ENCODE peak calls at places on chromosome 22, in seven cellular contexts. L is IMR-90, Y is HepG2, Q is mammary epithelial cell, V is neuronal stem cell, A is SK-N-SH, T is K562. W is an unnamed sample. For H3K27me3, the result is how much of the 10 kb centered on the place peaks cover.

GRCh38 chr22:43230983-43231723 is 44.2 kb upstream of the TTLL12 start:
- DNase-seq in T (peak), Q (peak), L (peak), V (peak), Y (peak), A (peak), W (peak)

GRCh38 chr22:31870890-31871289 is 73.4 kb upstream of the YWHAH start:
- DNase-seq in L (peak), V (no peak), Q (peak), Y (no peak), T (no peak), A (no peak), W (no peak)

GRCh38 chr22:17077255-17077654 is 7.5 kb upstream of the IL17RA start:
- DNase-seq in A (no peak), Q (peak), Y (no peak), T (no peak), V (no peak), L (peak), W (no peak)

GRCh38 chr22:43185860-43186261 is 1.1 kb downstream of the TTLL12 start:
- DNase-seq in A (peak), Y (peak), T (peak), L (peak), Q (peak), V (no peak), W (peak)

GRCh38 chr22:47556473-47556872 is 794.0 kb downstream of the TBC1D22A start:
- DNase-seq in Q (no peak), A (no peak), Y (no peak), V (no peak), T (no peak), L (no peak), W (no peak)

GRCh38 chr22:27108425-27109114 is 451.2 kb downstream of the MIAT start:
- DNase-seq in T (no peak), Q (no peak), L (no peak), Y (no peak), V (no peak), A (peak), W (no peak)

GRCh38 chr22:47191630-47192105 is 429.2 kb downstream of the TBC1D22A start:
- DNase-seq in V (no peak), Y (no peak), T (no peak), Q (no peak), A (no peak), L (no peak), W (no peak)

GRCh38 chr22:37279469-37279868 is 2.8 kb upstream of the CYTH4 start:
- DNase-seq in A (no peak), Q (no peak), L (peak), V (no peak), T (no peak), Y (no peak), W (peak)

GRCh38 chr22:47372111-47372581 is 609.7 kb downstream of the TBC1D22A start:
- DNase-seq in A (no peak), Y (no peak), Q (no peak), V (no peak), L (no peak), T (no peak), W (no peak)

GRCh38 chr22:33920927-33921575 is 775 bp upstream of the LARGE1 start:
- DNase-seq in V (peak), A (peak), Y (peak), L (peak), T (peak), Q (peak), W (peak)

GRCh38 chr22:31943976-31944699 is at the start of gene YWHAH:
- DNase-seq in Y (peak), V (peak), A (peak), T (peak), Q (peak), L (peak), W (peak)

GRCh38 chr22:25557218-25557617 is 7.3 kb upstream of the GRK3 start:
- DNase-seq in T (no peak), Y (no peak), A (no peak), Q (no peak), L (no peak), V (no peak), W (no peak)

GRCh38 chr22:49528420-49528720 is 299.3 kb downstream of the BRD1 start:
- DNase-seq in T (no peak), L (no peak), A (no peak), V (no peak), Q (no peak), Y (no peak), W (no peak)

GRCh38 chr22:27880778-27881394 is 38.2 kb downstream of the PITPNB start:
- DNase-seq in A (peak), Y (peak), L (peak), T (peak), V (peak), Q (peak), W (peak)

GRCh38 chr22:40645579-40646197 is 9.2 kb upstream of the MRTFA start:
- DNase-seq in T (no peak), Y (no peak), L (no peak), V (no peak), Q (no peak), A (no peak), W (no peak)

GRCh38 chr22:39253427-39254070 is 8.8 kb upstream of the PDGFB start:
- DNase-seq in V (no peak), Q (peak), Y (no peak), L (peak), A (no peak), T (peak), W (no peak)

GRCh38 chr22:46352691-46353386 is 17.3 kb downstream of the TRMU start:
- DNase-seq in Y (no peak), V (no peak), Q (peak), A (no peak), L (peak), T (no peak), W (no peak)

GRCh38 chr22:17781319-17782031 is 7.2 kb upstream of the BID start:
- DNase-seq in A (peak), V (no peak), L (peak), T (peak), Y (peak), Q (peak), W (no peak)

GRCh38 chr22:35154937-35155387 is 89.0 kb downstream of the ISX start:
- DNase-seq in V (peak), L (peak), Y (peak), T (peak), Q (peak), A (peak), W (peak)

GRCh38 chr22:47379037-47379436 is 616.6 kb downstream of the TBC1D22A start:
- DNase-seq in Q (no peak), Y (no peak), T (no peak), L (no peak), A (no peak), V (no peak), W (no peak)

GRCh38 chr22:34437140-34437539 is 516.9 kb upstream of the LARGE1 start:
- DNase-seq in V (no peak), Q (peak), T (no peak), A (no peak), Y (no peak), L (no peak), W (no peak)

GRCh38 chr22:25942126-25942988 is 200.4 kb downstream of the MYO18B start:
- DNase-seq in Y (no peak), L (no peak), Q (no peak), A (no peak), V (no peak), T (no peak), W (no peak)

GRCh38 chr22:28951969-28952521 is 68.7 kb downstream of the ZNRF3 start:
- DNase-seq in T (no peak), Y (peak), V (no peak), Q (no peak), A (no peak), L (peak), W (peak)

GRCh38 chr22:27113211-27114030 is 456.0 kb downstream of the MIAT start:
- DNase-seq in V (no peak), L (peak), T (no peak), Y (peak), Q (peak), A (no peak), W (no peak)

GRCh38 chr22:26894766-26895485 is 237.5 kb downstream of the MIAT start:
- DNase-seq in A (no peak), L (peak), T (no peak), V (no peak), Y (peak), Q (peak), W (no peak)

GRCh38 chr22:36244522-36245391 is 5.4 kb upstream of the APOL2 start:
- DNase-seq in T (no peak), L (peak), Y (no peak), Q (no peak), A (no peak), V (no peak), W (no peak)

GRCh38 chr22:31947296-31947695 is 3.0 kb downstream of the YWHAH start:
- DNase-seq in V (no peak), L (no peak), Y (peak), T (peak), A (no peak), Q (peak), W (no peak)

GRCh38 chr22:29710922-29711593 is 8.7 kb upstream of the CABP7 start:
- DNase-seq in Q (no peak), T (no peak), V (no peak), L (no peak), Y (no peak), A (peak), W (no peak)

GRCh38 chr22:47119181-47119580 is 356.7 kb downstream of the TBC1D22A start:
- DNase-seq in Q (no peak), T (no peak), L (no peak), V (no peak), A (no peak), Y (no peak), W (no peak)

GRCh38 chr22:17366830-17367229 is 2.4 kb upstream of the CECR2 start:
- DNase-seq in Q (no peak), T (peak), L (no peak), V (peak), A (peak), Y (no peak), W (peak)

GRCh38 chr22:26496456-26496855 is 12.8 kb downstream of the SRRD start:
- DNase-seq in A (no peak), Y (no peak), T (no peak), Q (no peak), L (no peak), V (no peak), W (no peak)

GRCh38 chr22:17637490-17638181 is 921 bp upstream of the BCL2L13 start:
- DNase-seq in T (no peak), Q (no peak), V (no peak), Y (no peak), L (no peak), A (no peak), W (no peak)

GRCh38 chr22:35486116-35486631 is 54.5 kb upstream of the RASD2 start:
- DNase-seq in L (no peak), T (no peak), A (no peak), Q (no peak), Y (no peak), V (no peak), W (no peak)

GRCh38 chr22:49429066-49429465 is 398.6 kb downstream of the BRD1 start:
- DNase-seq in Y (no peak), T (peak), L (no peak), Q (no peak), V (no peak), A (no peak), W (peak)

DNA sequence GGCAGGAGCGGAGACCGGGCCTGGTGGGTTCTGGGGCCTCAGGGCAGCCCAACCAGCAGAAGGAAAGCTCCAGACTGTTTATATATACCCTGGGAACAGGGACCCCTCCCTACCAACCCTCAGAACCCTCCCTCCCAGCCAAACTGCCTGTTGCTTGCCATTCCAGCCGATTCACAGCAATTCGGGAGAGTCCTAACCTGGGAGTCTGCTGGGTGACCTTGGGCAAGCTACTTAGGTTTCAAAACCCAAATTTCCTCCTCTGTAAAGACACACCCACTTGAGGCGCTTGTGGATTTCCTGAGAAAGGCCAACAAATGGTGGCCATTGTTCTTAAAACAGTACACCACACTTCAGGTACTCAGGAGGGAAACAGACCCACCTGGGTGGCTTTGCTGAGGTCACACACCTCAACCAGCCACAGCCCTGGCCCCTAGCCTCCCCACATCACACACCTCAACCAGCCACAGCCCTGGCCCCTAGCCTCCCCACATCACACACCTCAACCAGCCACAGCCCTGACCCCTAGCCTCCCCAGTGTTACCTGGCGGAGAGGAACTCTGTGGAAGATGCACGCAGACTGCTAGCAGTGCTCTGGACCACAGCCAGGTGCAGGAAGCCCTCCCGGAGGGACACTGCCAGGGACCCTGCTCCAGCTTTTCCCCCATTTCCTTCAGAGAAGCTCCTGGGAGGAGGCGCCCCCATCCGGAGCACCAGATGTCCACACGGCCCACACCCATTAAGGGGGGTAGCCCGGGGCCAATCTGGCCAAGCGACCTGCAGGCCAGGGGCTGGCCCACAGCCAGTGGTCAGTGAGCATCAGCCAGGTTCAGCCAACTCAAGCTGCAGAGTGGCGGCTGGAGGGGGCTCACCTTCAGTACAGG is 6.2 kb downstream of the SHISA8 start:
- DNase-seq in Y (no peak), A (peak), T (no peak), V (no peak), L (no peak), Q (no peak), W (peak)
- H3K4me2 ChIP-seq in Y (no peak), A (no peak), T (no peak), V (no peak), L (no peak), Q (no peak), W (no peak)

GRCh38 chr22:19943665-19944026 is 2.0 kb upstream of the TXNRD2 start:
- DNase-seq in A (peak), V (no peak), T (peak), L (peak), Q (no peak), Y (peak), W (no peak)
- H3K9ac ChIP-seq in A (peak), V (no peak), T (peak), L (peak), Q (peak), Y (peak), W (no peak)

GRCh38 chr22:45007247-45007945 is 2.4 kb downstream of the PHF21B start:
- DNase-seq in Y (no peak), A (peak), T (peak), L (peak), V (peak), Q (peak), W (peak)

GRCh38 chr22:45008853-45009751 is 703 bp downstream of the PHF21B start:
- DNase-seq in T (peak), L (no peak), Y (no peak), V (peak), A (peak), Q (peak), W (peak)

GRCh38 chr22:45006101-45006872 is 3.5 kb downstream of the PHF21B start:
- DNase-seq in Y (no peak), L (no peak), Q (no peak), V (peak), T (no peak), A (no peak), W (no peak)

GRCh38 chr22:45007946-45008852 is 1.6 kb downstream of the PHF21B start:
- DNase-seq in L (no peak), T (peak), A (peak), V (peak), Y (no peak), Q (peak), W (peak)

GRCh38 chr22:45006873-45007246 is 2.9 kb downstream of the PHF21B start:
- DNase-seq in L (no peak), T (no peak), A (peak), Q (no peak), Y (no peak), V (no peak), W (peak)
- H3K27me3 ChIP-seq in L (half or more), T (under half), A (under half), Q (under half), Y (half or more), V (under half), W (under half)

GRCh38 chr22:50542416-50542927 is 3.2 kb upstream of the KLHDC7B start:
- DNase-seq in L (no peak), Y (no peak), A (no peak), Q (peak), V (no peak), T (no peak), W (no peak)

GRCh38 chr22:50545522-50546325 is at the start of gene KLHDC7B:
- DNase-seq in V (no peak), Y (no peak), T (no peak), L (peak), Q (no peak), A (peak), W (no peak)

GRCh38 chr22:50546326-50547230 is 879 bp downstream of the KLHDC7B start:
- DNase-seq in A (peak), Y (no peak), T (no peak), L (no peak), V (no peak), Q (no peak), W (no peak)

GRCh38 chr22:50544078-50544745 is 1.5 kb upstream of the KLHDC7B start:
- DNase-seq in Y (no peak), A (peak), L (peak), V (peak), T (no peak), Q (no peak), W (peak)

GRCh38 chr22:50544746-50545253 is 899 bp upstream of the KLHDC7B start:
- DNase-seq in V (no peak), Y (no peak), Q (peak), A (no peak), L (no peak), T (no peak), W (no peak)
- H3K4me2 ChIP-seq in V (no peak), Y (no peak), Q (no peak), A (no peak), L (no peak), T (no peak), W (peak)

GRCh38 chr22:21904250-21904789 is 36.9 kb upstream of the MAPK1 start:
- DNase-seq in T (no peak), Y (no peak), Q (no peak), A (no peak), V (no peak), L (no peak), W (no peak)
- H3K9ac ChIP-seq in T (no peak), Y (no peak), Q (no peak), A (no peak), V (no peak), L (no peak), W (no peak)

GRCh38 chr22:20017622-20017958 is 967 bp upstream of the ARVCF start:
- DNase-seq in V (no peak), T (no peak), L (no peak), Q (no peak), A (no peak), Y (no peak), W (no peak)
- H3K27me3 ChIP-seq in V (under half), T (under half), L (under half), Q (under half), A (under half), Y (under half), W (half or more)

GRCh38 chr22:24181996-24182560 is 791 bp downstream of the SUSD2 start:
- DNase-seq in Y (no peak), V (no peak), Q (no peak), A (no peak), L (no peak), T (no peak), W (no peak)
- H3K4me2 ChIP-seq in Y (peak), V (no peak), Q (no peak), A (no peak), L (no peak), T (no peak), W (no peak)

GRCh38 chr22:30785527-30785926 is 90.9 kb downstream of the OSBP2 start:
- DNase-seq in V (no peak), T (no peak), Y (no peak), L (no peak), A (no peak), Q (no peak), W (no peak)

GRCh38 chr22:30781271-30781875 is 86.7 kb downstream of the OSBP2 start:
- DNase-seq in Q (peak), V (no peak), T (no peak), A (no peak), Y (no peak), L (peak), W (no peak)

GRCh38 chr22:30783021-30783420 is 88.3 kb downstream of the OSBP2 start:
- DNase-seq in A (no peak), Q (no peak), V (no peak), T (no peak), L (no peak), Y (no peak), W (no peak)

GRCh38 chr22:30778261-30778660 is 83.6 kb downstream of the OSBP2 start:
- DNase-seq in V (no peak), A (no peak), L (no peak), Y (no peak), Q (no peak), T (no peak), W (no peak)

GRCh38 chr22:30782613-30783012 is 87.9 kb downstream of the OSBP2 start:
- DNase-seq in V (no peak), Q (no peak), T (no peak), L (peak), Y (peak), A (no peak), W (no peak)
- H3K9ac ChIP-seq in V (no peak), Q (no peak), T (no peak), L (no peak), Y (no peak), A (no peak), W (no peak)

W was measured in neural progenitor cell.